ENCODE peak calls at places on chromosomes 3 and 15, in four cellular contexts. K is GM12892, X is K562, S is H1. R is an unnamed sample.

GRCh38 chr15:84721381-84721780 is 5.4 kb upstream of the SEC11A start:
- DNase-seq in K (no peak), X (no peak), S (no peak), R (no peak)

GRCh38 chr3:72432271-72432670 is 416.0 kb downstream of the SHQ1 start:
- DNase-seq in K (no peak), X (no peak), S (no peak), R (no peak)

GRCh38 chr3:161475905-161476304 is 20.7 kb upstream of the OTOL1 start:
- DNase-seq in K (no peak), X (no peak), S (no peak), R (no peak)

GRCh38 chr3:16990163-16990562 is 105.4 kb downstream of the PLCL2 start:
- DNase-seq in K (no peak), X (no peak), S (no peak), R (no peak)

GRCh38 chr3:51682079-51682478 is 11.0 kb downstream of the TEX264 start:
- DNase-seq in K (peak; percentile 83), X (peak; percentile 84), S (peak; percentile 61), R (peak; percentile 87)

GRCh38 chr15:60871731-60872130 is 357.4 kb downstream of the RORA start:
- DNase-seq in K (no peak), X (no peak), S (no peak), R (no peak)

GRCh38 chr3:14203521-14204079 is 25.0 kb downstream of the LSM3 start:
- DNase-seq in K (peak; percentile 42), X (peak; percentile 84), S (no peak), R (peak; percentile 42)

GRCh38 chr3:55207744-55208143 is 279.4 kb downstream of the WNT5A start:
- DNase-seq in K (no peak), X (no peak), S (no peak), R (no peak)

GRCh38 chr3:37864904-37865303 is 3.2 kb downstream of the CTDSPL start:
- DNase-seq in K (no peak), X (no peak), S (no peak), R (no peak)

GRCh38 chr15:43958894-43959330 is 132.1 kb downstream of the WDR76 start:
- DNase-seq in K (no peak), X (no peak), S (no peak), R (no peak)
- TF ChIP-seq TAF1 in K (no peak), X (no peak), S (no peak), R (no peak)

GRCh38 chr3:150317469-150317868 is 90.6 kb upstream of the TSC22D2 start:
- DNase-seq in K (no peak), X (no peak), S (no peak), R (no peak)

GRCh38 chr3:150311156-150311555 is 96.9 kb upstream of the TSC22D2 start:
- DNase-seq in K (no peak), X (no peak), S (no peak), R (no peak)

GRCh38 chr3:150315711-150316110 is 92.4 kb upstream of the TSC22D2 start:
- DNase-seq in K (no peak), X (no peak), S (no peak), R (no peak)

GRCh38 chr3:150312018-150312657 is 96.0 kb upstream of the TSC22D2 start:
- DNase-seq in K (no peak), X (no peak), S (no peak), R (no peak)

GRCh38 chr3:150314248-150315027 is 93.7 kb upstream of the TSC22D2 start:
- DNase-seq in K (no peak), X (no peak), S (no peak), R (no peak)
- TF ChIP-seq POLR2AphosphoS5 in K (no peak), X (no peak), S (no peak), R (no peak)

DNA sequence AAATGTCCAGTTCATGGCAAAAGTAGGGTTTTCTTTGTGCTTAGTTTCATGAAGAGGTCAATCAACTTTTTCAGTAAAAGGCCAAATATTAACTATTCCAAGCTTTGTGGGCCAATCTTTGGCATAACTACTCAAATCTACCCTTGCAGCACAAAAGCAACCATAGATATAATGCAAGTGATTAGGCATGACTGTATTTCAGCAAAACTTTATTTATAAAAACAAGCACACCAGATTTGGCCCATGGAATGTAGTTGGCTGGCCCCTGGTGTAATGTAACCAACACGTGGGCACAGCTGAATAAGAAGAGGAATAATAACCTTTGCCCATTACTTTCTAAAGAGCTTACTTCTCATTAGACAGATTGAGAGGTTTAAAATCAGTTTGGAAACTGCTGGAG is 50.6 kb downstream of the CASR start:
- DNase-seq in K (no peak), X (no peak), S (no peak), R (no peak)
- TF ChIP-seq TAF1 in K (no peak), X (no peak), S (no peak), R (no peak)

GRCh38 chr15:42084465-42085235 is 9.7 kb downstream of the PLA2G4D start:
- DNase-seq in K (peak; percentile 71), X (peak; percentile 77), S (peak; percentile 65), R (peak; percentile 65)
- TF ChIP-seq POLR2AphosphoS5 in K (no peak), X (no peak), S (no peak), R (no peak)

DNA sequence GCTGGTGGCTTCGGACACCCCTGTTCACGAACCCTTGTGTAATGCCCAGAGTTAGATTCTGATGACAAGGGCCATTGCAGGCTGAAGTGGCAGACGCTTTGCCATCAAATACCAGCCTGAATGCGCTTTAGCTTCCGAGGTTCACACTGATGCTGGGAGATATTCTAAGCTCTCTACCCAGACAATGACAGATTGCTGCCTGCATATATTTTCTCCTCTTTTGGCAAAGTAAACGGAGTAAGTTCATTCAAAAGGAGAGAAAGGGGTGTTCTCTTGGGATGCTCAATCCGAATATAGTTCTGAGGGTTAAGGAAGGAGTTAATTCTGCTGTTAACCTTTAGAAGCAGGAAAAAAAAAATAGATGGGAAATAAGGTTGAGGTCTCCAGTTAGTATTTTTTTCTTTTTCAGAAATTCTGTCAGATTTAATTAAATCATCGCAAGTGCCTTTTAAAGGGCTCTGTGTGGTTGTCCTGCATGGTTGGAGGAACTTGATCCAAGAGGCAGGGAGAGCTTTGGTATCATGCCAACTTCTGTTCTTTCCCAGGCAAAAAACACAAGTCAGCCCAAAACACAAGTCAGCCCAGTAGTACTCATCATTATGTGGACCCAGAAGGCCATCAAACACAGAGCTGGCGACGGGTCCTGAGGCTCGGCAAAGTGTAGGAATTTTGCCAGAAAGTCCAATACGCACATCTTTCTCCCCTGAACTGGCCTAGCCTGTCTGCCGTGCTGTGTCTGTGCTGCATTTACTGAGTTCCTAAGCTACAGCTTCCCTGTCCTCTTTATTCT is 70.9 kb upstream of the ST8SIA2 start:
- DNase-seq in K (no peak), X (no peak), S (no peak), R (no peak)
- TF ChIP-seq TAF1 in K (no peak), X (no peak), S (no peak), R (no peak)

GRCh38 chr3:40801276-40801675 is 276.5 kb downstream of the ZNF621 start:
- DNase-seq in K (no peak), X (no peak), S (no peak), R (no peak)

GRCh38 chr3:40805456-40805855 is 280.7 kb downstream of the ZNF621 start:
- DNase-seq in K (no peak), X (no peak), S (no peak), R (no peak)

GRCh38 chr3:40803311-40803710 is 278.6 kb downstream of the ZNF621 start:
- DNase-seq in K (no peak), X (no peak), S (no peak), R (no peak)

DNA sequence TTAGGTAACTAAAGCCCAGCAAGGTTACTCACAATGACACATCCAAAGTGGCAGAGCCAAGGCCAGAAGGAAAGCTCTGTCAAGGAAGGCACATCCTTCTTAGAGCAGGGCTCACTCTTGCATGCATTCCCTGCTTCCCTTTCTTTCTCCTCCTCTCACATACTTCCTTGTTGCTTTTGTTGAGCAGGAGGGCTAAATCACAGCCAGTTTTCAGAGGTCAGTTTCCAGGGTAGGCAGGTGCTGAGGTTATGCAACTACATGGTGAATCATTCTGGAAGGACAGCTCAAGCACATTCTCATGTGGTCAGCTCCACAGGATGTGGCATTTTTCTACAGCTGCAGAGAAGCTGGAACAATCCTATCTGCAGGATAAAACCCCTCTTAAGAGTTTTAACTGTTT is 275.6 kb downstream of the ZNF621 start:
- DNase-seq in K (no peak), X (no peak), S (peak; percentile 31), R (no peak)
- TF ChIP-seq POLR2AphosphoS5 in K (no peak), X (no peak), S (no peak), R (no peak)

GRCh38 chr3:359672-360071 is 163.1 kb downstream of the CHL1 start:
- DNase-seq in K (no peak), X (no peak), S (no peak), R (no peak)

GRCh38 chr3:355622-356021 is 159.1 kb downstream of the CHL1 start:
- DNase-seq in K (no peak), X (no peak), S (no peak), R (no peak)

GRCh38 chr3:354433-354832 is 157.9 kb downstream of the CHL1 start:
- DNase-seq in K (peak; percentile 2), X (peak; percentile 35), S (no peak), R (no peak)

GRCh38 chr3:353191-353739 is 156.7 kb downstream of the CHL1 start:
- DNase-seq in K (no peak), X (no peak), S (no peak), R (no peak)

DNA sequence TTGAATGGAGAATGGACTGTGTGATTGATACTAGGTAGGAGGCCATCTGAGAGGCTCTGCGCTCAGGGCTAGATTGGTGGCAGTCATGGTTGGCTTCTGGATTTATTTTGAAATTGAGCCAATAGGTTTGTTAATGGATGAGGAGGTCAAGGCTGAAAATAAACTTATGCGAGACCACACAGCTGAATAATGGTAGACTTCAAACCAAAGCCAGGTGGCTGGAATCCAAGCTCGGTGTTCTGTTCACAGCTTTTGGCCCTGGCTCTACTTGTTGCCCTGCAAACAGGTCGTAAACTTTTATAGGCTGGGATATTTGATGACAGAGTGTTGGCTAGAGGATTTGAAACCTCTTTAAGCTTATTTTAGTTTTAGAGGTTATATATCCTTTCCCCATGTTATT is 160.4 kb downstream of the CHL1 start:
- DNase-seq in K (no peak), X (no peak), S (no peak), R (no peak)
- TF ChIP-seq TAF1 in K (no peak), X (no peak), S (no peak), R (no peak)

GRCh38 chr15:24961967-24962366 is 7.2 kb downstream of the SNRPN start:
- DNase-seq in K (no peak), X (no peak), S (no peak), R (no peak)

GRCh38 chr15:24954783-24955548 is at the start of the genes SNRPN and SNURF:
- DNase-seq in K (peak; percentile 25), X (no peak), S (peak; percentile 62), R (peak; percentile 27)

GRCh38 chr15:24955549-24955929 is 752 bp downstream of the SNRPN start:
- DNase-seq in K (peak; percentile 5), X (no peak), S (no peak), R (no peak)

GRCh38 chr15:24957691-24958090 is 2.9 kb downstream of the SNRPN start:
- DNase-seq in K (no peak), X (no peak), S (no peak), R (no peak)

GRCh38 chr15:24956131-24956838 is 1.5 kb downstream of the SNRPN start:
- DNase-seq in K (peak; percentile 29), X (no peak), S (peak; percentile 39), R (peak; percentile 30)
- TF ChIP-seq POLR2AphosphoS5 in K (no peak), X (no peak), S (peak; percentile 95), R (peak; percentile 33)